ENCODE peak calls at places on chromosomes 16 and 17, in ten cellular contexts. N is stimulated activated CD4-positive, alpha-beta T cell treated with anti-CD3 and anti-CD28 coated beads, TNF-alpha, amount 100 ng/mL, for 48 hours; Q is T47D; R is activated CD4-positive, alpha-beta T cell treated with anti-CD3 and anti-CD28 coated beads, Interleukin-2, amount 10 ng/mL, durations not matched to agents 7 days and 5 days; X is A673; B is HFFc6; U is NCI-H187 treated with DMSO at 0.1 percent for 48 hours; L is HT1080; Y is effector CD4-positive, alpha-beta T cell; W is NCI-H1105. I is an unnamed sample.

GRCh38 chr16:9225527-9226316 is 134.3 kb downstream of the HAPSTR1 start:
- DNase-seq in N (no peak), Q (peak), R (peak), X (peak), B (no peak), U (no peak), L (peak), Y (no peak), W (no peak), I (no peak)

GRCh38 chr17:57253307-57254065 is 2.8 kb upstream of the MSI2 start:
- DNase-seq in N (no peak), Q (no peak), R (no peak), X (no peak), B (no peak), U (no peak), L (no peak), Y (no peak), W (no peak), I (no peak)

GRCh38 chr17:44137891-44138709 is 3.6 kb upstream of the HROB start:
- DNase-seq in N (peak), Q (peak), R (peak), X (peak), B (peak), U (no peak), L (peak), Y (peak), W (no peak), I (no peak)

GRCh38 chr17:16459850-16460550 is 32.0 kb downstream of the LRRC75A start:
- DNase-seq in N (no peak), Q (no peak), R (no peak), X (no peak), B (no peak), U (no peak), L (peak), Y (no peak), W (no peak), I (no peak)

GRCh38 chr17:69344939-69345338 is 18.0 kb upstream of the ABCA5 start:
- DNase-seq in N (no peak), Q (no peak), R (no peak), X (no peak), B (no peak), U (no peak), L (peak), Y (no peak), W (no peak), I (no peak)

GRCh38 chr17:6086603-6087400 is 16.6 kb downstream of the WSCD1 start:
- DNase-seq in N (no peak), Q (no peak), R (no peak), X (no peak), B (no peak), U (no peak), L (no peak), Y (no peak), W (no peak), I (no peak)

GRCh38 chr17:63487014-63487339 is 10.1 kb downstream of the ACE start:
- DNase-seq in N (no peak), Q (no peak), R (no peak), X (no peak), B (no peak), U (no peak), L (no peak), Y (no peak), W (no peak), I (no peak)

GRCh38 chr17:69326302-69327059 is 452 bp downstream of the ABCA5 start:
- DNase-seq in N (no peak), Q (peak), R (no peak), X (peak), B (no peak), U (no peak), L (no peak), Y (no peak), W (no peak), I (no peak)

GRCh38 chr16:88331989-88332920 is 50.5 kb upstream of the ZNF469 start:
- DNase-seq in N (no peak), Q (peak), R (no peak), X (peak), B (peak), U (no peak), L (peak), Y (no peak), W (no peak), I (no peak)

GRCh38 chr16:70589998-70590471 is 56.3 kb upstream of the IL34 start:
- DNase-seq in N (no peak), Q (no peak), R (no peak), X (no peak), B (no peak), U (no peak), L (no peak), Y (no peak), W (no peak), I (no peak)

GRCh38 chr17:56292628-56293027 is 139.4 kb downstream of the ANKFN1 start:
- DNase-seq in N (no peak), Q (no peak), R (no peak), X (no peak), B (no peak), U (no peak), L (peak), Y (no peak), W (no peak), I (no peak)

GRCh38 chr17:81508639-81509047 is 4.0 kb downstream of the ACTG1 start:
- DNase-seq in N (no peak), Q (peak), R (no peak), X (no peak), B (no peak), U (no peak), L (peak), Y (no peak), W (no peak), I (no peak)

GRCh38 chr16:82995927-82996441 is 369.2 kb downstream of the CDH13 start:
- DNase-seq in N (no peak), Q (no peak), R (no peak), X (peak), B (peak), U (no peak), L (peak), Y (no peak), W (no peak), I (no peak)

GRCh38 chr16:69057400-69058378 is 47.8 kb upstream of the HAS3 start:
- DNase-seq in N (no peak), Q (peak), R (no peak), X (peak), B (peak), U (no peak), L (peak), Y (no peak), W (no peak), I (no peak)

GRCh38 chr17:57544381-57544780 is 200.7 kb downstream of the CCDC182 start:
- DNase-seq in N (no peak), Q (no peak), R (no peak), X (no peak), B (no peak), U (no peak), L (no peak), Y (no peak), W (peak), I (no peak)

GRCh38 chr17:39676198-39676819 is 8.1 kb downstream of the PNMT start:
- DNase-seq in N (no peak), Q (peak), R (peak), X (peak), B (no peak), U (peak), L (no peak), Y (no peak), W (peak), I (peak)

GRCh38 chr17:5931611-5932010 is 138.6 kb upstream of the WSCD1 start:
- DNase-seq in N (no peak), Q (no peak), R (no peak), X (no peak), B (no peak), U (no peak), L (no peak), Y (no peak), W (no peak), I (no peak)

GRCh38 chr16:57649846-57650245 is 18.3 kb upstream of the ADGRG3 start:
- DNase-seq in N (no peak), Q (no peak), R (no peak), X (no peak), B (no peak), U (no peak), L (no peak), Y (no peak), W (no peak), I (no peak)

GRCh38 chr17:50916708-50917417 is 50.7 kb upstream of the TOB1 start:
- DNase-seq in N (no peak), Q (no peak), R (no peak), X (no peak), B (no peak), U (no peak), L (no peak), Y (no peak), W (no peak), I (no peak)

GRCh38 chr16:3988824-3989223 is 108.3 kb upstream of the CREBBP start:
- DNase-seq in N (no peak), Q (no peak), R (no peak), X (no peak), B (no peak), U (no peak), L (no peak), Y (no peak), W (no peak), I (no peak)